ENCODE peak calls at places on chromosomes 4 and X, in four cellular contexts. One of them, this sample, is unnamed.

GRCh38 chrX:153868576-153869472 is 17.1 kb downstream of the L1CAM start:
- DNase-seq in IMR-90: no peak
- DNase-seq in breast epithelium: no peak
- DNase-seq in HCT116: no peak
- DNase-seq in this sample: no peak

GRCh38 chr4:55996611-55997010 is 47.9 kb downstream of the CEP135 start:
- DNase-seq in IMR-90: no peak
- DNase-seq in breast epithelium: no peak
- DNase-seq in HCT116: no peak
- DNase-seq in this sample: no peak

GRCh38 chr4:111781611-111782010 is 363.6 kb upstream of the FAM241A start:
- DNase-seq in IMR-90: no peak
- DNase-seq in breast epithelium: no peak
- DNase-seq in HCT116: peak
- DNase-seq in this sample: no peak

GRCh38 chr4:131764730-131765129 is 1384.4 kb upstream of the PCDH10 start:
- DNase-seq in IMR-90: no peak
- DNase-seq in breast epithelium: no peak
- DNase-seq in HCT116: no peak
- DNase-seq in this sample: no peak

GRCh38 chr4:119746951-119747350 is 118.3 kb upstream of the PDE5A start:
- DNase-seq in IMR-90: peak
- DNase-seq in breast epithelium: no peak
- DNase-seq in HCT116: no peak
- DNase-seq in this sample: no peak

GRCh38 chr4:121217385-121217784 is 53.3 kb upstream of the TNIP3 start:
- DNase-seq in IMR-90: peak
- DNase-seq in breast epithelium: no peak
- DNase-seq in HCT116: no peak
- DNase-seq in this sample: no peak

GRCh38 chr4:88891636-88892035 is 165.3 kb downstream of the FAM13A start:
- DNase-seq in IMR-90: no peak
- DNase-seq in breast epithelium: no peak
- DNase-seq in HCT116: no peak
- DNase-seq in this sample: no peak

GRCh38 chr4:157121396-157121795 is 45.4 kb downstream of the GLRB start:
- DNase-seq in IMR-90: no peak
- DNase-seq in breast epithelium: no peak
- DNase-seq in HCT116: no peak
- DNase-seq in this sample: no peak

GRCh38 chr4:156838761-156839160 is 132.8 kb downstream of the PDGFC start:
- DNase-seq in IMR-90: peak
- DNase-seq in breast epithelium: no peak
- DNase-seq in HCT116: peak
- DNase-seq in this sample: no peak

GRCh38 chr4:120995611-120996010 is 73.1 kb upstream of the PRDM5 start:
- DNase-seq in IMR-90: no peak
- DNase-seq in breast epithelium: no peak
- DNase-seq in HCT116: no peak
- DNase-seq in this sample: no peak

GRCh38 chr4:74537459-74537858 is 92.5 kb downstream of the AREG start:
- DNase-seq in IMR-90: no peak
- DNase-seq in breast epithelium: no peak
- DNase-seq in HCT116: no peak
- DNase-seq in this sample: no peak

GRCh38 chr4:139229534-139230039 is 50.4 kb downstream of the MGARP start:
- DNase-seq in IMR-90: peak
- DNase-seq in breast epithelium: no peak
- DNase-seq in HCT116: peak
- DNase-seq in this sample: no peak

GRCh38 chrX:20372533-20372932 is 105.8 kb upstream of the RPS6KA3 start:
- DNase-seq in IMR-90: no peak
- DNase-seq in breast epithelium: no peak
- DNase-seq in HCT116: no peak
- DNase-seq in this sample: no peak

GRCh38 chr4:73832651-73833237 is 3.7 kb upstream of the CXCL6 start:
- DNase-seq in IMR-90: peak
- DNase-seq in breast epithelium: no peak
- DNase-seq in HCT116: no peak
- DNase-seq in this sample: no peak

GRCh38 chr4:126051709-126052424 is 737.1 kb downstream of the FAT4 start:
- DNase-seq in IMR-90: peak
- DNase-seq in breast epithelium: no peak
- DNase-seq in HCT116: no peak
- DNase-seq in this sample: no peak

GRCh38 chr4:36351082-36351666 is 69.8 kb downstream of the DTHD1 start:
- DNase-seq in IMR-90: peak
- DNase-seq in breast epithelium: peak
- DNase-seq in HCT116: peak
- DNase-seq in this sample: peak

GRCh38 chr4:67744561-67745283 is 9.5 kb downstream of the GNRHR start:
- DNase-seq in IMR-90: peak
- DNase-seq in breast epithelium: no peak
- DNase-seq in HCT116: no peak
- DNase-seq in this sample: no peak

GRCh38 chr4:158538176-158538575 is 16.5 kb downstream of the RXFP1 start:
- DNase-seq in IMR-90: peak
- DNase-seq in breast epithelium: no peak
- DNase-seq in HCT116: no peak
- DNase-seq in this sample: no peak

GRCh38 chr4:19026281-19026680 is 1004.7 kb upstream of the LCORL start:
- DNase-seq in IMR-90: no peak
- DNase-seq in breast epithelium: no peak
- DNase-seq in HCT116: no peak
- DNase-seq in this sample: no peak

GRCh38 chr4:54661156-54661555 is 3.4 kb downstream of the KIT start:
- DNase-seq in IMR-90: peak
- DNase-seq in breast epithelium: no peak
- DNase-seq in HCT116: no peak
- DNase-seq in this sample: no peak

GRCh38 chr4:78168029-78168428 is 110.9 kb downstream of the FRAS1 start:
- DNase-seq in IMR-90: no peak
- DNase-seq in breast epithelium: no peak
- DNase-seq in HCT116: no peak
- DNase-seq in this sample: no peak

GRCh38 chr4:78907638-78908037 is 31.6 kb downstream of the PAQR3 start:
- DNase-seq in IMR-90: no peak
- DNase-seq in breast epithelium: no peak
- DNase-seq in HCT116: no peak
- DNase-seq in this sample: no peak

GRCh38 chr4:169260217-169260866 is 10.4 kb downstream of the SH3RF1 start:
- DNase-seq in IMR-90: no peak
- DNase-seq in breast epithelium: no peak
- DNase-seq in HCT116: no peak
- DNase-seq in this sample: no peak

GRCh38 chr4:116724249-116724648 is 361.1 kb downstream of the TRAM1L1 start:
- DNase-seq in IMR-90: no peak
- DNase-seq in breast epithelium: no peak
- DNase-seq in HCT116: no peak
- DNase-seq in this sample: no peak

GRCh38 chrX:123975180-123975579 is 13.7 kb downstream of the STAG2 start:
- DNase-seq in IMR-90: peak
- DNase-seq in breast epithelium: no peak
- DNase-seq in HCT116: no peak
- DNase-seq in this sample: no peak

GRCh38 chr4:113990886-113991285 is 11.4 kb upstream of the ARSJ start:
- DNase-seq in IMR-90: no peak
- DNase-seq in breast epithelium: no peak
- DNase-seq in HCT116: no peak
- DNase-seq in this sample: no peak

GRCh38 chrX:110462957-110463356 is 104.3 kb downstream of the RTL9 start:
- DNase-seq in IMR-90: no peak
- DNase-seq in breast epithelium: no peak
- DNase-seq in HCT116: no peak
- DNase-seq in this sample: no peak

GRCh38 chr4:145909331-145909730 is 29.3 kb downstream of the ZNF827 start:
- DNase-seq in IMR-90: no peak
- DNase-seq in breast epithelium: peak
- DNase-seq in HCT116: no peak
- DNase-seq in this sample: no peak

DNA sequence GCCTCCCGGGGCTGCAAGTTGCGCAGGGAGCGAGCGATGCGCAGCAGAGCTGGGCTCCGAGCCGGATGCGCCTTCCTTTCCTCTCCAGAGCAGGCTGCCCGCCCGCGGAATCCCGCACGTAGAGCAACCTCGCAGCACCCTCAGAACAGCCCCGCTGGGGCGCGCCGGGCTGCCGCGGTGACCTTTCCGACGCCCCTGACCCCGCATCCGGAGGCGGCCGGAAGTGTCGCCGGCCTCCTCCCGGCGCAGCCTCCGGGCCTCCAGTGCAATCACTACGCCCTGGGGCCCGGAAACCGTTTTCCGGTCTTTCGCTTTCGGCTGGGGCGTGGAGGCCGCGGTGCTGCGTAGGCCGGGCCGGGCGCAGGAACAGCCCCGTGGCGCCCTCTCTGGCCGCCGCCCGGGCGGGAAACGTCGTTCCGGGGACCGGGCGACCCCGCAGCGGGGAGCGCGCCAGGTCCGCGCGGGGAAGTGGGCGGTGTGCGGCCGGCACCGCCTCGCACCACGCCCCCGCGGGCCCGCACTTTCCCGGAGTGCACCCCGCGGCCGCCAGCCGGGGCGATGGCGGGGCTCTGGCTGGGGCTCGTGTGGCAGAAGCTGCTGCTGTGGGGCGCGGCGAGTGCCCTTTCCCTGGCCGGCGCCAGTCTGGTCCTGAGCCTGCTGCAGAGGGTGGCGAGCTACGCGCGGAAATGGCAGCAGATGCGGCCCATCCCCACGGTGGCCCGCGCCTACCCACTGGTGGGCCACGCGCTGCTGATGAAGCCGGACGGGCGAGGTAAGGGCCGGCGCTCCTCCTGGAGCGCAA is at the start of gene CYP4V2:
- DNase-seq in IMR-90: peak
- DNase-seq in breast epithelium: peak
- DNase-seq in HCT116: peak
- DNase-seq in this sample: peak
- TF ChIP-seq POLR2A in IMR-90: no peak
- TF ChIP-seq POLR2A in breast epithelium: peak
- TF ChIP-seq POLR2A in HCT116: peak
- TF ChIP-seq POLR2A in this sample: peak

GRCh38 chr4:178412455-178412854 is 970.2 kb upstream of the AGA start:
- DNase-seq in IMR-90: no peak
- DNase-seq in breast epithelium: no peak
- DNase-seq in HCT116: no peak
- DNase-seq in this sample: no peak

GRCh38 chr4:178414881-178415446 is 972.7 kb upstream of the AGA start:
- DNase-seq in IMR-90: no peak
- DNase-seq in breast epithelium: no peak
- DNase-seq in HCT116: no peak
- DNase-seq in this sample: no peak

GRCh38 chr4:178415925-178416324 is 973.7 kb upstream of the AGA start:
- DNase-seq in IMR-90: no peak
- DNase-seq in breast epithelium: no peak
- DNase-seq in HCT116: no peak
- DNase-seq in this sample: no peak

DNA sequence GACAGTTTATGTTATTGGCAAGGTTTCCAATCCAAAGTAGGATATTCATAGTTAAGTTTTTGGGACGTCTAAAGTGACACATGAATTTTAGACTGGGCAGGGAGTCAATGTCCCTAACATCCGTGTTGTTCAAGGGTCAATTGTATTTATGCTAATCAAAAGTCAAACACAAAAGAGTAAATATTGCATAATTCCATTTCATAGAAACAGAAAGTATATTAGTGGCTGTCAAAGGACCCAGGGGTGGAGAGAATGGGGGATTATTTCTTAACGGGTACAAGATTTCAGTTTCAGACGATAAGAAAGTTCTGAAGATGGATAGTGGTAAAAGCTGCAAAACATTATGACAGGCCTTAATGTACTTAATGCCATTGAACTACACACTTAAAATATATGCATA is 971.8 kb upstream of the AGA start:
- DNase-seq in IMR-90: no peak
- DNase-seq in breast epithelium: no peak
- DNase-seq in HCT116: no peak
- DNase-seq in this sample: no peak
- H3K4me3 ChIP-seq in IMR-90: no peak
- H3K4me3 ChIP-seq in breast epithelium: no peak
- H3K4me3 ChIP-seq in HCT116: no peak
- H3K4me3 ChIP-seq in this sample: no peak

DNA sequence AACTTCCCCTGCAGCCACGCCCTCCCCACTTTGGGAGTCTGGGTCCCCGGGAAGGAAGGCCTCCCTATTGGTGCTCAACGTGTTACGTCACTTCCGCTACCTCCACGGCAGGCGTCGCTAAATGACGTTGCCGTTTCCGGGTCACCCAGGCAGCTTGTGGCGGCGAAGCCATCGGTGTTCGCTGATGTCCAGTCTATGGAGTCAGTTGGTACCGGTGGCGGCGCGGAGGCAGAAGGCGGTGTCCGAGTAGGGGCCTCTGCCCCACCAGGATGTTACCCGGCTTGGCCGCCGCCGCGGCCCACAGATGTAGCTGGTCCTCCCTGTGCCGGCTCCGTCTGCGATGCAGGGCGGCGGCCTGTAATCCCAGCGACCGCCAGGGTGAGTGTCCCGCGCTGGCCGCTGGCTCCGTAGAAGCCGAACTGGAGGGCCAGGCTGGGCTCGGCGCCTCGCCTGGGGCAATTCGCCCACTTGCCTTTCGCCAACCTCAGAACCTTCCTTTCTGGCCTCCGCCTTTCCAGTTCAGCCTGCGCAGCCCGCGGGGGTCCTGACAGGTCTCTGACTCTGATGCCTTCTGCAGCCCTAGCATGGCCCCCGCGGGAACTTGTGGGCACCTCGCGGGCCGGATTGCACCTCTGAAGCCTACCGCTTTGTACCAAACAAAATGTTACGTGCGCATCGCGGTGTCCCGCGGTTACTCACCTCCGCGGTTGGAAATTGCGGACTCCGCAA is at the start of gene SLC30A9:
- DNase-seq in IMR-90: peak
- DNase-seq in breast epithelium: peak
- DNase-seq in HCT116: peak
- DNase-seq in this sample: peak
- TF ChIP-seq POLR2A in IMR-90: peak
- TF ChIP-seq POLR2A in breast epithelium: peak
- TF ChIP-seq POLR2A in HCT116: peak
- TF ChIP-seq POLR2A in this sample: no peak

DNA sequence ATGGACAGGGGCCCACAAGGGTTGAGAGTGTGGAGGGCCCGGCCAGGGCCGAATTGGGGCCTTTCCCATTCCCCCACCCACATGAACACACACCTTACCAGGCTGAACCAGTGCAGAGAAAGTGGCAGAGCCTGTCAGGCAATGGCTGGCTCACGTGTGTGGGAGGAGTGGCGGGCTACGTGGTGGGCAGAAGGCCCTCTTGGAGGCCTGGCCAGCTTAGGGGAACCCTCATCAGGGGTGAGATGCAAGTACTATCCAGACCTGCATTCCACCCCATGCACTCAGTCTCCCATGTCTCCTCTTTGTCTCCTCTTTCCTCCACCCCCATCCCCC is 965 bp downstream of the TCEAL4 start:
- DNase-seq in IMR-90: no peak
- DNase-seq in breast epithelium: no peak
- DNase-seq in HCT116: no peak
- DNase-seq in this sample: no peak
- H3K4me3 ChIP-seq in IMR-90: peak
- H3K4me3 ChIP-seq in breast epithelium: peak
- H3K4me3 ChIP-seq in HCT116: peak
- H3K4me3 ChIP-seq in this sample: peak

This sample was measured in esophagus squamous epithelium.